ENCODE peak calls at places on chromosomes 12 and 14, in seven cellular contexts. E is NCI-H460; R is amniotic stem cell; F is AG04449; B is iPS-NIHi11; I is stimulated activated CD8-positive, alpha-beta memory T cell treated with anti-CD3 and anti-CD28 coated beads, Interleukin-4, amount 100 ng/mL, for 4 hours; S is pulmonary artery endothelial cell. L is an unnamed sample.

GRCh38 chr12:49626836-49627235 is 3.5 kb downstream of the PRPF40B start:
- DNase-seq in E (no peak), R (no peak), F (no peak), B (no peak), I (no peak), S (no peak), L (no peak)

GRCh38 chr14:64209428-64210165 is 84.6 kb downstream of the ESR2 start:
- DNase-seq in E (no peak), R (no peak), F (no peak), B (no peak), I (no peak), S (no peak), L (no peak)

GRCh38 chr12:78651755-78652154 is 212.8 kb upstream of the SYT1 start:
- DNase-seq in E (no peak), R (no peak), F (no peak), B (peak), I (no peak), S (no peak), L (no peak)

GRCh38 chr12:1091350-1091749 is 100.3 kb downstream of the ERC1 start:
- DNase-seq in E (no peak), R (no peak), F (no peak), B (no peak), I (no peak), S (no peak), L (no peak)

GRCh38 chr12:122126713-122127597 is 47.1 kb downstream of the IL31 start:
- DNase-seq in E (peak), R (no peak), F (no peak), B (no peak), I (no peak), S (no peak), L (no peak)

GRCh38 chr12:111842556-111843396 is 748 bp downstream of the MAPKAPK5 start:
- DNase-seq in E (no peak), R (no peak), F (no peak), B (no peak), I (no peak), S (no peak), L (peak)

GRCh38 chr12:13562915-13563742 is 366.6 kb downstream of the EMP1 start:
- DNase-seq in E (no peak), R (no peak), F (no peak), B (no peak), I (no peak), S (no peak), L (no peak)

GRCh38 chr12:19095869-19096480 is 33.6 kb upstream of the PLEKHA5 start:
- DNase-seq in E (no peak), R (no peak), F (no peak), B (no peak), I (no peak), S (no peak), L (no peak)

GRCh38 chr14:98226411-98226810 is 1045.6 kb downstream of the BCL11B start:
- DNase-seq in E (no peak), R (no peak), F (no peak), B (no peak), I (no peak), S (no peak), L (no peak)

GRCh38 chr14:59131926-59132763 is 56.3 kb upstream of the DAAM1 start:
- DNase-seq in E (no peak), R (no peak), F (no peak), B (no peak), I (no peak), S (no peak), L (no peak)

GRCh38 chr12:101877816-101878811 is 734 bp downstream of the DRAM1 start:
- DNase-seq in E (no peak), R (no peak), F (no peak), B (no peak), I (no peak), S (no peak), L (no peak)

GRCh38 chr12:122834921-122835692 is at the start of gene HIP1R:
- DNase-seq in E (peak), R (no peak), F (no peak), B (peak), I (peak), S (no peak), L (no peak)

GRCh38 chr14:49594347-49595089 is 4.2 kb upstream of the LRR1 start:
- DNase-seq in E (no peak), R (no peak), F (no peak), B (no peak), I (no peak), S (peak), L (no peak)